ENCODE peak calls at places on chromosomes 13 and 19, in ten cellular contexts. C is GM13977; A is left ventricle myocardium inferior; D is cardiac muscle cell; K is skeletal muscle cell; N is stimulated activated CD8-positive, alpha-beta memory T cell treated with anti-CD3 and anti-CD28 coated beads, Interleukin-15, amount 100 ng/mL, for 24 hours; H is psoas muscle; O is heart right ventricle; X is esophagus squamous epithelium; J is mesenteric fat pad. L is an unnamed sample.

GRCh38 chr19:9586764-9587163 is 2.5 kb upstream of the ZNF121 start:
- DNase-seq in X (no peak), C (peak), K (peak), D (peak), J (no peak), H (no peak), A (peak), O (peak), N (peak), L (no peak)

GRCh38 chr13:87123987-87124784 is 547.0 kb upstream of the SLITRK5 start:
- DNase-seq in J (no peak), A (peak), D (peak), X (no peak), O (peak), K (peak), C (no peak), N (no peak), H (no peak), L (no peak)

GRCh38 chr13:54950546-54950945 is 1921.9 kb downstream of the OLFM4 start:
- DNase-seq in K (no peak), C (no peak), O (no peak), H (no peak), J (no peak), D (no peak), N (no peak), X (no peak), A (no peak), L (no peak)

GRCh38 chr13:60230593-60230992 is 66.9 kb upstream of the DIAPH3 start:
- DNase-seq in C (no peak), J (no peak), O (no peak), A (no peak), X (no peak), N (no peak), D (peak), K (no peak), H (no peak), L (no peak)

GRCh38 chr13:40352385-40352778 is 314.1 kb downstream of the FOXO1 start:
- DNase-seq in H (peak), K (peak), A (peak), N (no peak), J (no peak), X (no peak), D (no peak), C (no peak), O (peak), L (peak)

GRCh38 chr19:6608950-6609349 is 18.0 kb upstream of the CD70 start:
- DNase-seq in K (no peak), N (no peak), A (no peak), O (no peak), C (no peak), H (no peak), X (no peak), J (no peak), D (no peak), L (no peak)

GRCh38 chr13:76856141-76856571 is 30.0 kb downstream of the KCTD12 start:
- DNase-seq in O (no peak), X (no peak), D (no peak), J (no peak), N (no peak), A (no peak), H (no peak), K (peak), C (no peak), L (no peak)

GRCh38 chr19:50980203-50980602 is 3.5 kb downstream of the KLK7 start:
- DNase-seq in N (no peak), J (no peak), K (no peak), X (no peak), C (no peak), A (no peak), D (no peak), O (no peak), H (no peak), L (no peak)

GRCh38 chr19:3573162-3573857 is 566 bp downstream of the HMG20B start:
- DNase-seq in A (no peak), C (no peak), H (no peak), K (no peak), O (peak), J (no peak), N (no peak), D (peak), X (no peak), L (peak)

L was measured in Right ventricle myocardium inferior.